ENCODE peak calls at places on chromosomes 1 and 21, in six cellular contexts. E, K, T, H, S and Q are unnamed samples.

GRCh38 chr1:21378705-21379494 is 61.0 kb upstream of the NBPF3 start:
- DNase-seq in E (no peak), K (peak), T (no peak), H (no peak), S (no peak), Q (no peak)

GRCh38 chr1:243786546-243786945 is 63.5 kb downstream of the AKT3 start:
- DNase-seq in E (no peak), K (peak), T (no peak), H (no peak), S (no peak), Q (no peak)

GRCh38 chr1:34125721-34126380 is 39.2 kb downstream of the CSMD2 start:
- DNase-seq in E (no peak), K (no peak), T (no peak), H (no peak), S (no peak), Q (no peak)

GRCh38 chr1:243507672-243508302 is 251.9 kb downstream of the SDCCAG8 start:
- DNase-seq in E (no peak), K (no peak), T (no peak), H (no peak), S (no peak), Q (no peak)

GRCh38 chr1:117020526-117021156 is 19.1 kb downstream of the CD101 start:
- DNase-seq in E (no peak), K (no peak), T (no peak), H (no peak), S (no peak), Q (no peak)

GRCh38 chr1:193270996-193271395 is 84.6 kb upstream of the B3GALT2 start:
- DNase-seq in E (no peak), K (no peak), T (no peak), H (no peak), S (no peak), Q (no peak)

GRCh38 chr1:45635211-45635610 is 11.4 kb upstream of the CCDC17 start:
- DNase-seq in E (no peak), K (no peak), T (no peak), H (no peak), S (no peak), Q (no peak)

GRCh38 chr1:53361541-53361961 is 33.7 kb upstream of the LRP8 start:
- DNase-seq in E (no peak), K (no peak), T (no peak), H (no peak), S (no peak), Q (no peak)

GRCh38 chr21:14740692-14741091 is 194.6 kb upstream of the SAMSN1 start:
- DNase-seq in E (no peak), K (peak), T (no peak), H (no peak), S (no peak), Q (no peak)

GRCh38 chr1:180097319-180097605 is 57.4 kb upstream of the QSOX1 start:
- DNase-seq in E (no peak), K (no peak), T (no peak), H (no peak), S (no peak), Q (no peak)

GRCh38 chr1:41540886-41541591 is 56.6 kb upstream of the EDN2 start:
- DNase-seq in E (no peak), K (no peak), T (no peak), H (no peak), S (no peak), Q (no peak)

GRCh38 chr1:107051266-107051665 is 5.2 kb upstream of the PRMT6 start:
- DNase-seq in E (no peak), K (no peak), T (no peak), H (no peak), S (no peak), Q (no peak)

GRCh38 chr1:156284112-156284511 is at the start of gene TMEM79:
- DNase-seq in E (no peak), K (peak), T (no peak), H (no peak), S (no peak), Q (peak)

GRCh38 chr1:159229486-159229885 is 24.8 kb downstream of the ACKR1 start:
- DNase-seq in E (no peak), K (peak), T (no peak), H (no peak), S (no peak), Q (no peak)

GRCh38 chr21:42798106-42798505 is 81.2 kb downstream of the WDR4 start:
- DNase-seq in E (no peak), K (no peak), T (no peak), H (no peak), S (no peak), Q (no peak)

GRCh38 chr1:43587594-43587993 is 56.9 kb downstream of the PTPRF start:
- DNase-seq in E (no peak), K (no peak), T (no peak), H (no peak), S (no peak), Q (no peak)

GRCh38 chr1:221337106-221337505 is 404.8 kb downstream of the DUSP10 start:
- DNase-seq in E (no peak), K (no peak), T (no peak), H (no peak), S (no peak), Q (no peak)

GRCh38 chr1:177077734-177078489 is 86.6 kb downstream of the ASTN1 start:
- DNase-seq in E (no peak), K (peak), T (no peak), H (no peak), S (no peak), Q (no peak)

GRCh38 chr1:67755619-67756018 is 70.6 kb downstream of the GADD45A start:
- DNase-seq in E (no peak), K (peak), T (no peak), H (peak), S (no peak), Q (peak)

GRCh38 chr1:151920147-151920546 is 10.8 kb upstream of the THEM4 start:
- DNase-seq in E (no peak), K (no peak), T (no peak), H (no peak), S (no peak), Q (no peak)

GRCh38 chr1:113226118-113226517 is 153.1 kb downstream of the LRIG2 start:
- DNase-seq in E (no peak), K (no peak), T (no peak), H (no peak), S (no peak), Q (no peak)

GRCh38 chr1:162854245-162854860 is 6.6 kb downstream of the CCDC190 start:
- DNase-seq in E (peak), K (peak), T (no peak), H (peak), S (peak), Q (peak)

GRCh38 chr1:61139324-61140055 is 57.1 kb downstream of the NFIA start:
- DNase-seq in E (no peak), K (peak), T (no peak), H (peak), S (no peak), Q (no peak)

GRCh38 chr1:26889580-26890466 is at the start of gene GPN2:
- DNase-seq in E (peak), K (peak), T (peak), H (peak), S (peak), Q (peak)

GRCh38 chr1:117572546-117572945 is 33.3 kb upstream of the TENT5C start:
- DNase-seq in E (no peak), K (no peak), T (no peak), H (no peak), S (no peak), Q (no peak)